ENCODE peak calls at places on chromosomes 6 and 20, in eight cellular contexts. B is NB4, J is ovary, N is stomach, V is endothelial cell of umbilical vein, W is IMR-90, C is A549, A is right lobe of liver. S is an unnamed sample.
A peak's percentile ranks its signal among the peaks of the same experiment; 100 is the strongest.

GRCh38 chr6:158894192-158894591 is 75.0 kb upstream of the EZR start:
- DNase-seq in B (no peak), J (no peak), N (no peak), V (peak; percentile 5), W (peak; percentile 90), C (peak; percentile 62), A (no peak), S (no peak)

GRCh38 chr6:75930954-75931689 is 141.3 kb downstream of the IMPG1 start:
- DNase-seq in B (no peak), J (no peak), N (no peak), V (no peak), W (peak; percentile 52), C (no peak), A (no peak), S (no peak)

GRCh38 chr6:75436869-75437268 is 56.7 kb downstream of the FILIP1 start:
- DNase-seq in B (no peak), J (peak; percentile 41), N (no peak), V (no peak), W (no peak), C (no peak), A (no peak), S (no peak)

GRCh38 chr6:43746613-43747101 is 23.4 kb upstream of the VEGFA start:
- DNase-seq in B (no peak), J (no peak), N (no peak), V (no peak), W (no peak), C (no peak), A (no peak), S (no peak)

GRCh38 chr6:142301421-142302391 is at the start of gene ADGRG6:
- DNase-seq in B (no peak), J (peak; percentile 8), N (peak; percentile 58), V (peak; percentile 72), W (peak; percentile 28), C (peak; percentile 7), A (peak; percentile 89), S (peak; percentile 29)

GRCh38 chr6:88975369-88975768 is 12.0 kb upstream of the RNGTT start:
- DNase-seq in B (peak; percentile 19), J (no peak), N (no peak), V (no peak), W (no peak), C (no peak), A (no peak), S (no peak)

GRCh38 chr6:155412335-155412734 is 43.3 kb downstream of the NOX3 start:
- DNase-seq in B (no peak), J (no peak), N (no peak), V (no peak), W (peak; percentile 51), C (no peak), A (no peak), S (no peak)

GRCh38 chr6:33786736-33787135 is 2.2 kb downstream of the LEMD2 start:
- DNase-seq in B (no peak), J (no peak), N (no peak), V (peak; percentile 8), W (no peak), C (no peak), A (no peak), S (no peak)

GRCh38 chr6:126339796-126340750 is at the start of gene CENPW:
- DNase-seq in B (peak; percentile 93), J (peak; percentile 85), N (peak; percentile 92), V (peak; percentile 92), W (peak; percentile 86), C (peak; percentile 73), A (peak; percentile 91), S (peak; percentile 97)
- TF ChIP-seq POLR2A in B (peak; percentile 75), J (no peak), N (no peak), V (peak; percentile 56), W (peak; percentile 57), C (no peak), A (no peak), S (peak; percentile 10)

DNA sequence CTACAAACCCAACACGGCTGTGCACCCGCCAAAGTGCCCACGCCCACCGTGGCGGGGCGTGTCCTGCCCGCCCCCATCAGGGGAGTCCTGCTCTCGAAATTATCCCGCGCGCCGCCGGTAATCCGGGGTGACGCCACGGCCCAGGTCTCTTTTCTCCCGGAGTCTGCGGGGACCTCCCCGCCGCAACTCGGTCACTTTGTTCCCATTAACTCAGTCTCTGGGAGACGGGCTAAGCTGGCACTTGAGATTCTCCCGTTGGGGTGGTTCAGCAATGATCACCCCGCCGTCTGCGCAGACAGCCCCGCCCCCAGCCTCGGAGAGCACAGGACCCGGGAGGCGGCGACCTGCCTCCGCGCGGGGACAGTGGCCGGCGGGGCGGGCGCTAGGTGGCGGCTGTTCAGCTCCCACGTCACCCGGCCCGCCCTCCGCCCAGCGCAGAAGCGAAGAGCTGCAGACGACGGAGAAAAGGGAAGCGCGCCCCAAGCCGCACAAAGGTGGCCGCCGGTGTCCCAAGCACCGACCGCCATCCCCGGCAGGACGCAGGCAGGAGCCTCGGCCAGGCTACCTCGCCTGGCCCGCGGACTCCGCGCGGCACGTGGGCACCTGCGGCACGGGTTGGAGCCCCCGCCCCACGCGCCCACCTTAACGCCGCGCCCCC is 31.5 kb downstream of the SF3B5 start:
- DNase-seq in B (peak; percentile 95), J (peak; percentile 41), N (peak; percentile 93), V (peak; percentile 29), W (no peak), C (peak; percentile 63), A (peak; percentile 95), S (peak; percentile 88)
- TF ChIP-seq POLR2A in B (peak; percentile 74), J (no peak), N (peak; percentile 61), V (no peak), W (no peak), C (no peak), A (peak; percentile 90), S (peak; percentile 72)

DNA sequence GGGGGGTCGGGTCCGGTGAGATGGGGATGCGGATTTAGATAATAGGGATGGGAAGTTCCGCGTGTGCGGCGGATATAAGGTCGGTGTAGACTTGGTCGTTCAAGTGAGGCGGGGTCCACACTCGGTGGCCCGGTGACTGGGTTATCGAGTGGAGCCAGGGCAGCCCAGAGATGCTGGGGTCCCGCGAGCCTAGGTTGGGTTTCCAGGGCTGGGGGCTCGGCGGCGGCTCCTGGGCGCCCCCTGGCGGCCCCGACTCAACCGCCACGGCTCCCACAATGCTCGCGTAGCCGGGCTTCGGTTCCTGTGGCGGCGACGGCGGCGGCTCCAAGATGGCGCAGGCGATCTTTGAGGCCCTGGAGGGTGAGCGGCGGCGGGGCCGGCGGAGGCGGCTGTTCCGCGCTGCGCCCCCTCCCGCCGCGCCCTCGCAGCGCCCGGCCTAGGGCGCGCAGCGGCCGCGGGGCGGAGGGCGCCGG is at the start of gene ZNF341:
- DNase-seq in B (peak; percentile 95), J (peak; percentile 93), N (peak; percentile 91), V (peak; percentile 74), W (peak; percentile 76), C (peak; percentile 55), A (peak; percentile 93), S (peak; percentile 93)
- TF ChIP-seq POLR2A in B (no peak), J (no peak), N (no peak), V (peak; percentile 22), W (no peak), C (no peak), A (peak; percentile 56), S (peak; percentile 51)

DNA sequence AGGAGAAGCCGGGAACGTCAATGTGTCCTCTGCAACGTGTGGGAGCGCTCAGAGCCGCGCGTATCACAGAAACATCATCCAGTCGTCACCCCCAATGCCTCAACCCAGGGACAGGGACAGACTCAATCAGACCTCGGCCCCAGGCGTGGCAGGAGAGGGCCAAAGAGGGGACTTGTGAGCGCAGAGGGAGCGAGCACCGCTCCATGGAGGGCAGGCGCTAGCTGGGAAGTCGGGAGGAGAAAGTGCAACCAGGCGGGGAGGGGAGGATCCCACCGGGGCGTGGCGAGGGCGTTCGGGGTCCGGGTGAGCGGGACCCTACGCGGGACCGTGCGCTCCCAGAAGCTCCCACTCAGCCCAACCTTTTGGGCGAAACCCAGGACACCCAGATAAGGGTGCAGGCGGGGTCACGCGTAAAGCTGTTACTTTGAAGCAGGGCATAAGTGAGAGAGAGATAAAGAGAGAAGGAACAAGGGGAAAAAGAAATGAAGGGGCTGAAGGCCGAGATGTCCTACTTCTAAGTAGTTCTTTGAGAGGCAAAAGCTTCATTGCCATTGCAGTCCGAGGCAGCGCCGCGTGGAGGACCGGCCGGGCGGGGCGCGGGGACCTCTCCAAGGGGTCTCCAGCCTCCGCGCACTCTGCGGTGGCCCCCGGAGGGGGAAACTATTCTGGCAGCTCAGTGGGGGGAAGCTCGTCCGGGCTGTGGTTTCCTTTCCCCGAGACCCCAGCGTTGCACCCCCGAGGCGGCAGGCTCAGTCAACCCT is 862 bp upstream of the SOBP start:
- DNase-seq in B (peak; percentile 63), J (peak; percentile 68), N (no peak), V (peak; percentile 42), W (peak; percentile 20), C (peak; percentile 49), A (peak; percentile 60), S (peak; percentile 50)
- TF ChIP-seq POLR2A in B (no peak), J (no peak), N (no peak), V (no peak), W (no peak), C (no peak), A (no peak), S (no peak)

GRCh38 chr20:49288250-49288751 is 10.4 kb upstream of the ZNFX1 start:
- DNase-seq in B (no peak), J (no peak), N (no peak), V (no peak), W (no peak), C (no peak), A (no peak), S (no peak)
- TF ChIP-seq POLR2A in B (peak; percentile 29), J (no peak), N (no peak), V (no peak), W (peak; percentile 47), C (no peak), A (no peak), S (no peak)

GRCh38 chr20:51363378-51363777 is 179.1 kb downstream of the NFATC2 start:
- DNase-seq in B (no peak), J (no peak), N (no peak), V (no peak), W (no peak), C (no peak), A (no peak), S (no peak)
- TF ChIP-seq POLR2A in B (no peak), J (no peak), N (no peak), V (no peak), W (no peak), C (no peak), A (no peak), S (no peak)

GRCh38 chr20:43457640-43458421 is at the start of gene SRSF6:
- DNase-seq in B (peak; percentile 94), J (peak; percentile 95), N (peak; percentile 97), V (peak; percentile 92), W (peak; percentile 87), C (peak; percentile 84), A (peak; percentile 97), S (peak; percentile 93)
- TF ChIP-seq POLR2A in B (peak; percentile 98), J (peak; percentile 98), N (peak; percentile 95), V (peak; percentile 99), W (peak; percentile 100), C (peak; percentile 99), A (peak; percentile 99), S (peak; percentile 98)

DNA sequence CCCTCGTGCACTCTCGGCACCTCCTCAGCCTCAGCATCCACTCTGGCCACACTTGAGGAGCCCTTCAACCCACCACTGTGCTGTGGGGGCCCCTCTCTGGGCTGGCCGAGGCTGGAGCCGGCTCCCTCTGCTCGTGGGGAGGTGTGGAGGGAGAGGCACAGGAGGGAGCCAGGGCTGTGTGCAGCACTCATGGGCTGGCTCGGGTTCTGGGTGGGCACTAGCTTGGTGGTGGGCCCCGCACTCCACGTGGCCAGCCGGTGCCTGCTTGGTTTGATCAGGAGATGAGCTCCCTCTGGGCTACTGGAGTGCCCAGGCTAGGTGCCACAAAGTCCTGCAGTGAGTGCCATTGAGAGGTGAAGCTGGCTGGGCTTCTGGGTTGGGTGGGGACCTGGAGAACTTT is 949.4 kb upstream of the GJE1 start:
- DNase-seq in B (no peak), J (no peak), N (no peak), V (no peak), W (no peak), C (no peak), A (peak; percentile 31), S (no peak)
- TF ChIP-seq POLR2A in B (no peak), J (no peak), N (no peak), V (no peak), W (no peak), C (no peak), A (no peak), S (no peak)